ENCODE peak calls at places on chromosomes 6 and 20, in nine cellular contexts. L is GM12878; D is neural progenitor cell; H is HFF-Myc; U is stomach; S is GM06990; R is fibroblast of the aortic adventitia; T is CD8-positive, alpha-beta T cell; Q is foreskin fibroblast. P is an unnamed sample.

GRCh38 chr20:1633535-1633934 is 13.7 kb upstream of the SIRPB1 start:
- DNase-seq in L (no peak), Q (no peak), H (no peak), S (no peak), D (no peak), T (no peak), R (peak), U (no peak), P (no peak)

GRCh38 chr6:13902922-13903321 is 21.8 kb upstream of the RNF182 start:
- DNase-seq in U (no peak), S (no peak), Q (no peak), L (no peak), H (no peak), R (no peak), D (no peak), T (no peak), P (no peak)

GRCh38 chr6:142861711-142862110 is 83.3 kb downstream of the HIVEP2 start:
- DNase-seq in L (no peak), S (no peak), Q (no peak), H (no peak), R (no peak), D (no peak), U (no peak), T (no peak), P (no peak)

GRCh38 chr6:118980063-118980462 is 45.1 kb upstream of the MCM9 start:
- DNase-seq in H (no peak), S (no peak), R (peak), T (no peak), D (no peak), Q (peak), U (peak), L (no peak), P (no peak)

GRCh38 chr20:47502801-47503239 is 1.1 kb downstream of the NCOA3 start:
- DNase-seq in S (no peak), L (no peak), H (no peak), R (peak), T (peak), D (peak), Q (peak), U (no peak), P (no peak)

GRCh38 chr6:168060521-168060931 is 18.5 kb downstream of the FRMD1 start:
- DNase-seq in Q (no peak), D (peak), U (peak), R (peak), H (no peak), S (no peak), T (no peak), L (no peak), P (peak)

GRCh38 chr20:48604426-48604825 is 223.4 kb downstream of the PREX1 start:
- DNase-seq in D (no peak), S (no peak), Q (no peak), U (no peak), L (no peak), H (no peak), T (no peak), R (no peak), P (no peak)

GRCh38 chr20:58131581-58132142 is 96.8 kb downstream of the ANKRD60 start:
- DNase-seq in R (peak), L (no peak), U (no peak), S (no peak), D (no peak), Q (peak), T (no peak), H (peak), P (no peak)

DNA sequence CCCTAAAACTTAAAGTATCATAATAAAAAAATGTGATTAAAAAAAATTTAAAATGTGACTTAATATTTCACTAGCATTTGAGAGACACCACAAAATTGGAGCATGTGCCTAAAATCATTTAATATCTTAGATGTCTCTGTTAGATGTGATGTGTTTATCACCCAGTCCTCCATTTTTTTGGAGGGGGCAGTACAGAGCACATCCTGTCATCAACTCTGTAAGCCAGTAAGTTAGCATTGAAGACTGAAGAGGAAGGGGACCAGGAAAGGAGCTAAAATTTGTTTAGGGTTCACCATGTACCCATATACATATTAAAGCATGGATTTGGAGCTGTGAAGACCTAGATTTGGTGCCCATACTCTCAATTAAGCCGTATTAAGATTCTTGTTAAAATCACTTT is 30.7 kb upstream of the ADIG start:
- DNase-seq in R (no peak), T (no peak), Q (no peak), H (no peak), U (no peak), L (no peak), D (peak), S (no peak), P (no peak)
- TF ChIP-seq CTCF in R (no peak), T (no peak), Q (no peak), H (peak), U (no peak), L (no peak), D (peak), S (peak), P (peak)

GRCh38 chr6:302760-303159 is 10.5 kb downstream of the DUSP22 start:
- DNase-seq in U (no peak), L (no peak), T (no peak), S (no peak), H (no peak), Q (no peak), R (no peak), D (no peak), P (no peak)

GRCh38 chr6:305371-306206 is 13.3 kb downstream of the DUSP22 start:
- DNase-seq in R (no peak), U (no peak), D (no peak), H (no peak), Q (no peak), L (peak), T (no peak), S (peak), P (no peak)

GRCh38 chr6:304833-305370 is 12.6 kb downstream of the DUSP22 start:
- DNase-seq in Q (no peak), L (no peak), S (no peak), H (no peak), R (no peak), D (no peak), U (no peak), T (no peak), P (no peak)

GRCh38 chr6:303263-303662 is 11.0 kb downstream of the DUSP22 start:
- DNase-seq in R (no peak), Q (no peak), D (no peak), U (no peak), S (no peak), L (no peak), H (no peak), T (no peak), P (no peak)

DNA sequence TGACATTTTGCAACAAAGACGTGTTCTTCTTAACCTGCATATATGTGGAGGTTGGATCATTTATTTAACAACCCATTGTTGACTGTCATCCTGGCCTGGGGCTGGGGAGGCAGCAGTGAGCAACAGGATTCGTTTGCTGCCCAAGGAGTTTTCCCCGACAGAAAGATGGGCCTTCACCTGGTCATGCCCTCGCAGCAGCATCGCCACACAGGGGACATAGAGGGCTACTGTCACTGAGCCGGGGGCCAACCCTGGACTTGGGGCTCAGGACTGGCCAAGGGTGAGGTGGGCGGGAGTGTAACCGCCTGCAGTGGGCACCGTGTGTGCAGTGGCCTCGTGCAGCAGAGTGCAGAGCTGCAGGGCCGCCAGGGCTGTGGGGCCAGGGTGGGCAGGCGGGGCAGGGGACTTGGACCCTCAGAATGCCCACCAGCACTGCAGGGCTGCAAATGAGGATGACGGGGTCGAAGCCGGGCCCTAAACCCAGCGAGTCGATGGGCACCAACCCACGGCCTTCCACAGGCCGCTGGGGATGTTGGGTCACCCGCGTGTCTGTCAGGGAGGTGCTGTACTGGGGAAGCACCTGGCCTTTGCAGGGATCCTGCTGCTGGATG is 11.8 kb downstream of the DUSP22 start:
- DNase-seq in S (no peak), R (no peak), Q (no peak), T (no peak), L (no peak), H (no peak), D (peak), U (no peak), P (no peak)
- TF ChIP-seq CTCF in S (peak), R (no peak), Q (no peak), T (no peak), L (peak), H (no peak), D (peak), U (no peak), P (no peak)

DNA sequence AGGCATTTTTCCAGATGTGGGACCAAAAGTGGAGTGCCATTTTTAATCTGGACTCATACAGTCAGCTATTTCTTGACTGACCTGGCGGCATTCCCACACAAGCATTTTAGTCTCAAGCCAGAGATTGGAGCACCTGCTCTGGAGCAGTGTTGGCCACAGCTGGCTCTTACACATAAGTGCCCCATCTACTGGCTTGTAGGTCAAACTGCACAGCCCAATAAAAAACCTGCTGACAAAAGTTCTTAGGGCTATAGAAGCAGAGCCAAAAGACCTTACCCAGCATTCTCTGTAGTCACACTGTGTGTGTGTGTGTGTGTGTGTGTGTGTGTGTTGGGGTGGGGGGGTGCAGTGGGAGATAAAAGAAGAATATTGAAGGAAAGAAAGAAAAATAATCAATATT is 38.6 kb upstream of the SENP6 start:
- DNase-seq in S (no peak), D (peak), L (no peak), H (peak), R (peak), T (no peak), U (no peak), Q (peak), P (no peak)
- TF ChIP-seq CTCF in S (peak), D (peak), L (peak), H (peak), R (peak), T (no peak), U (no peak), Q (peak), P (peak)

GRCh38 chr6:25350593-25350992 is 71.4 kb downstream of the CARMIL1 start:
- DNase-seq in U (no peak), Q (no peak), H (no peak), D (no peak), L (no peak), R (peak), S (no peak), T (no peak), P (no peak)
- TF ChIP-seq CTCF in U (no peak), Q (no peak), H (no peak), D (no peak), L (no peak), R (no peak), S (no peak), T (no peak), P (no peak)

GRCh38 chr20:62007127-62007647 is 58.5 kb downstream of the TAF4 start:
- DNase-seq in T (no peak), D (no peak), S (no peak), H (no peak), U (no peak), Q (no peak), L (no peak), R (no peak), P (no peak)
- TF ChIP-seq CTCF in T (no peak), D (no peak), S (no peak), H (no peak), U (no peak), Q (no peak), L (no peak), R (no peak), P (no peak)

GRCh38 chr20:6157345-6157744 is 34.5 kb upstream of the FERMT1 start:
- DNase-seq in L (no peak), D (no peak), H (no peak), T (no peak), Q (no peak), R (no peak), U (no peak), S (no peak), P (no peak)
- TF ChIP-seq CTCF in L (peak), D (peak), H (peak), T (no peak), Q (no peak), R (no peak), U (no peak), S (peak), P (no peak)

DNA sequence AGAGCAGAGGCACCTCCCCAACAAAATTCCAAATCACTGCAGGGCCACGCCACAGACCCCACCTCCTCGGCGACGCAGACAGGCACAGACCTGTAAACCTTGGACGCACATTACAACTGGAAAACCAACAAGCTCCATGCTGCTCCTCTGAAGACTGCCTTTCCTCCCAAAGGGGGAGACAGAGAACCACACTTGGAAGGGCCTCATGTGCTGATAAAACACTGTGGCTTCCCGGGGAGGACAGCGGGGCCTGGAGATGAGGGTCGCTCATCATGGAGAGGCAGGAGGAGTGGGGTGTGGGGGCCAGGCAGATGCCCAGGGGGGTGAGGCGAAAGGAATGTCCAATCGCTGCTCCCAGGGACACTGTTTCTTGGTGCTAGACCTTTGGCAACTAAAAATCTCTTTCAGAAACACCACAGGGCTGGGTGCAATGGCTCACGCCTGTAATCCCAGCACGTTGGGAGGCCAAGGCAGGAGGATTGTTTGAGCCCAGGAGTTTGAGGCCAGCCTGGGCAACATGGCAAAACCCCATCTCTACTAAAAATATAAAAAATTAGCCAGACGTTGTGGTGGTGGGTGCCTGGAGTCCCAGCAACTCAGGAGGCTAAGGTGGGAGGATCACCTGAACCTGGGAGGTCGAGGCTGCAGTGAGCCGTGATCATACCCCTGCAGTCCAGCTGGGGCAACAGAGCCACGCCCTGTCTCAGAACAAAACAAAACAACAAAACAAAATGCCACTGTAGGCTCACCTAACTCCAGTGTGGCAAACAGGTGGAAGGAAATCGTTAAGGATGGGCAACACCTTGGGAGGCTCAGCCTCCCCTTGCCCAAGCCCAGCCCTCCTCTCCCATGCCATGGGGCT is 53.8 kb downstream of the ABHD12 start:
- DNase-seq in S (no peak), T (no peak), D (peak), Q (peak), H (no peak), L (no peak), U (no peak), R (peak), P (no peak)
- TF ChIP-seq CTCF in S (peak), T (no peak), D (peak), Q (peak), H (peak), L (peak), U (no peak), R (peak), P (peak)

P was measured in neural crest cell.